ENCODE peak calls at places on chromosomes 3 and 15, in four cellular contexts. O, K, I and H are unnamed samples. For H3K36me3, the result is how much of the 10 kb centered on the place peaks cover.

GRCh38 chr15:88897456-88898194 is 2.3 kb upstream of the HAPLN3 start:
- DNase-seq in I (peak), O (peak), K (peak), H (no peak)

GRCh38 chr15:58448331-58448730 is 16.5 kb downstream of the LIPC start:
- DNase-seq in I (no peak), O (no peak), K (no peak), H (no peak)

GRCh38 chr3:17985658-17986392 is 243.4 kb upstream of the TBC1D5 start:
- DNase-seq in I (no peak), O (no peak), K (no peak), H (no peak)

GRCh38 chr3:95923496-95924210 is 890.7 kb upstream of the EPHA6 start:
- DNase-seq in O (no peak), K (peak), I (no peak), H (no peak)

GRCh38 chr15:34436956-34437442 is 609 bp downstream of the GOLGA8A start:
- DNase-seq in O (peak), I (no peak), K (peak), H (no peak)

GRCh38 chr15:79167776-79168175 is 77.2 kb upstream of the RASGRF1 start:
- DNase-seq in O (no peak), K (no peak), I (no peak), H (peak)

GRCh38 chr3:147197739-147198138 is 208.6 kb downstream of the ZIC4 start:
- DNase-seq in K (no peak), I (no peak), O (no peak), H (no peak)

GRCh38 chr3:107958151-107958550 is 132.7 kb downstream of the CD47 start:
- DNase-seq in I (no peak), K (no peak), O (no peak), H (no peak)

GRCh38 chr3:151093905-151094304 is 8.4 kb downstream of the MED12L start:
- DNase-seq in I (no peak), O (no peak), K (no peak), H (no peak)

GRCh38 chr3:133376805-133377204 is 23.1 kb upstream of the BFSP2 start:
- DNase-seq in K (no peak), O (no peak), I (no peak), H (no peak)

GRCh38 chr3:172065967-172066762 is 26.8 kb downstream of the FNDC3B start:
- DNase-seq in O (no peak), K (peak), I (no peak), H (no peak)

GRCh38 chr3:27216955-27217552 is 152.1 kb downstream of the NEK10 start:
- DNase-seq in I (no peak), O (no peak), K (no peak), H (no peak)

GRCh38 chr15:76198456-76199105 is 112.7 kb downstream of the ETFA start:
- DNase-seq in K (no peak), O (no peak), I (peak), H (no peak)

GRCh38 chr3:126522363-126522788 is 1.6 kb upstream of the CHST13 start:
- DNase-seq in K (peak), O (peak), I (no peak), H (no peak)

GRCh38 chr15:96316953-96317629 is 13.4 kb upstream of the NR2F2 start:
- DNase-seq in I (no peak), K (no peak), O (no peak), H (no peak)

GRCh38 chr3:13879946-13880810 is at the start of gene WNT7A:
- DNase-seq in O (no peak), K (no peak), I (peak), H (no peak)

GRCh38 chr3:24460974-24461373 is 33.7 kb downstream of the THRB start:
- DNase-seq in K (no peak), I (no peak), O (no peak), H (no peak)

GRCh38 chr3:197024881-197025735 is 4.5 kb downstream of the MELTF start:
- DNase-seq in O (no peak), I (no peak), K (no peak), H (no peak)

GRCh38 chr15:27538325-27538724 is 560.8 kb downstream of the OCA2 start:
- DNase-seq in K (no peak), O (no peak), I (no peak), H (no peak)

GRCh38 chr3:191255156-191255555 is 56.1 kb downstream of the OSTN start:
- DNase-seq in O (no peak), I (no peak), K (no peak), H (no peak)

GRCh38 chr3:170644711-170645110 is 58.8 kb upstream of the SLC7A14 start:
- DNase-seq in K (no peak), I (no peak), O (no peak), H (no peak)

GRCh38 chr3:8641472-8641871 is 3.1 kb downstream of the SSUH2 start:
- DNase-seq in O (no peak), K (no peak), I (no peak), H (no peak)

GRCh38 chr3:151468284-151468917 is 7.5 kb upstream of the IGSF10 start:
- DNase-seq in I (no peak), K (peak), O (no peak), H (no peak)

GRCh38 chr3:25565807-25566206 is 98.9 kb downstream of the TOP2B start:
- DNase-seq in I (no peak), K (no peak), O (no peak), H (no peak)

GRCh38 chr3:81544385-81544784 is 217.1 kb downstream of the GBE1 start:
- DNase-seq in O (no peak), I (no peak), K (no peak), H (no peak)
- TF ChIP-seq POLR2A in O (no peak), I (no peak), K (no peak), H (no peak)

GRCh38 chr3:160401301-160402095 is 2.0 kb downstream of the SMC4 start:
- DNase-seq in I (no peak), K (peak), O (no peak), H (no peak)
- H3K36me3 ChIP-seq in I (under half), K (under half), O (under half), H (under half)

DNA sequence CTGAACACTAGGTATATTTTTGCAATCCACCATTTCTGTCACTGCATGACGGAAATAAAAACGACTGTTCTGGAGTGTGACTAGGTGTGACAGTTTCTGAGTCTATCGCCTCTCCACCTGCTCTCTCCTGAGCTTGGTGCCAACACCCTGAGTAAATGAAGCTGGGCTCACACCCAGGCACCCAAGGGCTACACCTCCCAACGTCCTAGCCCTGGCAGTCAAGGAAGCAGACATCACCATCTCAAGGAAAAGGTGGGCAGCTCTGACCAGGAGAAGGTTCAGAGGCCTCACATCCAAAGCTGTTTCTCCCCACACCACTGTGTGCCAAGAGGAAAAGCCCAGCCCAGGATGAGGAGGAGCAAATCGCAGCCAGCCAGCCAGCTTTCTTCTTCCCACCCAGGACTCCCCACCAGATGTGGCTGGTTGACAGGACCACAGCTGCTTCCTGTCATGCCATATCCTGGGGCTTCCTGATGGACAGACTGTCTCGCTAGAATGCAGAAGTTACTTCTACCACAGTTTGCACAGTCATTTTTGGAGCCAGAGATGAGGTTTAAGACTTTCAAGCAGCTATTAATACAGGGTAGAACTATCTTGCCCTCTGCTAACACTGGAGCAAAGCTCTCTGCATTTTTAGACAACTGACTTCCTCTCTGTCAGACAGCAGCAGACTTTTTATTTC is 3.3 kb downstream of the SCAMP2 start:
- DNase-seq in I (no peak), K (peak), O (peak), H (no peak)
- TF ChIP-seq POLR2A in I (no peak), K (peak), O (no peak), H (no peak)

DNA sequence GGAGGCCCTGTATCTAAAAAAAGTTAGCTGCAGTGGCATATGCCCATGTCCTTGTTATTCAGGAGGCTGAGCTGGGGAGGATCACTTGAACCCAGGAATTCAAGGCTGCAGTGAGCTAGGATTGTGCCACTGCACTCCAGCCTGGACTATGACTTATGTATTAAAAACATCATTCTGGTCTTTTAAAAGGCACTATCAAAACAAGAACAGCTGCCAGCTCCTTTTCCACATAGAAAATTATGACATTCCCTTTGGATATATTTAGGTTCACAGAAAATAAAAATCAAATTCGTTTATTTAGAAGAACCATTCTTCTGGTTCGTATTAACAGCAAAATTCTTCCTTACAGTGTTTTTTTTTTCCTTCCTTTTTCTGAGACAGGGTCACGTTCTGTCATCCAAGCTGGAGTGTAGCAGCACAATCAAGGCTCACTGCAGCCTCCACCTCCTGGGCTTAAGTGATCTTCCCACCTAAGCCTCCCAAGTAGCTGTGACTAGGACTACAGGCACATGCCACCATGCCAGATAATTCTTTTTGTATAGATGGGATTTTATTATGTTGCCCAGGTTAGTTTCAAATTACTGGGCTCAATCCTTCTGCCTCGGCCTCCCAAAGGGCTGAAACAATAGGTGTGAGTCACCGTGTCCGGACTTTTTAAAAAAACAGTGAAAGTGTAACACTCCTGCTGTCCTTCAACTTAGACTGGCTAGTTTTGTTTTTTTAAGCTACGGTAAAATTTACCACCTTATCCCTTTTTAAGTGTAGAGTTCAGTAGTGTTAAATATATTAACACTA is 13.9 kb downstream of the ICE2 start:
- DNase-seq in K (no peak), O (no peak), I (no peak), H (no peak)
- H3K36me3 ChIP-seq in K (under half), O (under half), I (half or more), H (under half)

DNA sequence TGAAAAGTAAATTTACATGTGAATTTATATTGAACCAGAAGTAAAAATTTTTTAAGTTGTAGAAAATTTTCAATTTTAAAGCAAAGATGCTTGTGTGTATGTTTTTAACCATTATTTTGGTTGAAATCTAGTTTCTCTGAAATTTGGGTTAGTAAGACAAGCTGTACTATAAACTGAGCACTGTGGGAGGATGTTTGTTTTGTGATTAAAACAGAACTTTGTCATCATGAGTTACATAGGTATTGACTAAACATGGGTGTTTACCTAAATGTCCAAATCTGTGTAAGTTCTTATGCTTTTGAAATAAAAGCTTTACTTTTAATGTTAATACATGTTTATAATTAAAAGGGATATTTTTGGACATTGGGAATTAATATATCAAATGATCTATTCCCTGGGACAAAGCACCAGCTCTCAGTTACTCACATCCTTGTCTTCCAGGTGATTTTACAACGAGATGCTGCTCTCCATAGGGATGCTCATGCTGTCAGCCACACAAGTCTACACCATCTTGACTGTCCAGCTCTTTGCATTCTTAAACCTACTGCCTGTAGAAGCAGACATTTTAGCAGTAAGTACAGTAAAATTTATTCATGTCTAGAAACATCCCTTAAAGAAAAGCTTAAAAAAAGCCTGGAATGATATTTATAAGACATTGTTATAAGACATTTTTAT is 32.7 kb downstream of the RNF13 start:
- DNase-seq in O (no peak), I (no peak), K (no peak), H (no peak)
- TF ChIP-seq POLR2A in O (no peak), I (no peak), K (no peak), H (no peak)

GRCh38 chr15:22945071-22945470 is 35.1 kb downstream of the CYFIP1 start:
- DNase-seq in K (no peak), O (no peak), I (no peak), H (no peak)

GRCh38 chr15:22944651-22945050 is 35.5 kb downstream of the CYFIP1 start:
- DNase-seq in I (no peak), O (peak), K (peak), H (no peak)

GRCh38 chr15:22941179-22941578 is 39.0 kb downstream of the CYFIP1 start:
- DNase-seq in I (no peak), O (no peak), K (peak), H (no peak)

GRCh38 chr15:22942306-22942855 is 37.8 kb downstream of the CYFIP1 start:
- DNase-seq in I (no peak), K (no peak), O (no peak), H (no peak)

DNA sequence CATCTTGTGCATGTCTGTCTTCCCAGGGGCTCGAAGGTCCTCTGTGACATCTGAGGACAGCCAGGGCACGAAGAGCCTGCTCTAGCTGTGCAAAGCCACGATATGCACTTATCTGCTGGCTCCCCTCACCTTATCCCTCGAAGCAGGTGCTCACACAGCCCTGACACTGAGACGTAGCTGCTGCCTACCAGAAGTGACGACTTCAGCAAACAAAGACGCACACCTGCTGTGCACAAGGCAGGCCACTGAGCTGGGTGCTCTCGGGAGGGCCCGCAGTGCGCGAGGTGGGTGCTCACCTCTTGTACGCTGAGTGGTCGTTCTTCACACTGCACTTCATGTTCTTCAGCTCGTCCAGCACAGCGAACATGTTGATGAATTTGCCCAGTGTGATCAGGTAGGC is 37.3 kb downstream of the CYFIP1 start:
- DNase-seq in I (no peak), O (no peak), K (peak), H (no peak)
- H3K36me3 ChIP-seq in I (half or more), O (half or more), K (under half), H (under half)